ENCODE peak calls at places on chromosomes 11 and 22, in four cellular contexts. Q, W, N and D are unnamed samples.

GRCh38 chr11:79100093-79100704 is 340.6 kb downstream of the TENM4 start:
- DNase-seq in Q (no peak), W (no peak), N (peak; percentile 61), D (peak; percentile 67)

GRCh38 chr22:40407831-40408717 is 37.7 kb downstream of the SGSM3 start:
- DNase-seq in Q (no peak), W (no peak), N (no peak), D (no peak)

GRCh38 chr11:74989269-74989655 is 529 bp downstream of the NEU3 start:
- DNase-seq in Q (no peak), W (no peak), N (no peak), D (peak; percentile 18)

GRCh38 chr11:9187616-9188015 is 77.5 kb downstream of the DENND5A start:
- DNase-seq in Q (no peak), W (no peak), N (no peak), D (no peak)

GRCh38 chr11:86431258-86431657 is 56.6 kb downstream of the CCDC81 start:
- DNase-seq in Q (no peak), W (no peak), N (no peak), D (no peak)

GRCh38 chr11:102882389-102883024 is 7.7 kb upstream of the MMP12 start:
- DNase-seq in Q (no peak), W (no peak), N (peak; percentile 34), D (no peak)

GRCh38 chr22:37328017-37328416 is 45.7 kb downstream of the CYTH4 start:
- DNase-seq in Q (no peak), W (no peak), N (peak; percentile 36), D (no peak)

GRCh38 chr22:47067911-47068654 is 305.6 kb downstream of the TBC1D22A start:
- DNase-seq in Q (no peak), W (no peak), N (no peak), D (no peak)

GRCh38 chr11:126484266-126484665 is 128.8 kb downstream of the ST3GAL4 start:
- DNase-seq in Q (no peak), W (no peak), N (peak; percentile 52), D (no peak)

GRCh38 chr11:46015941-46016340 is 93.5 kb downstream of the LARGE2 start:
- DNase-seq in Q (no peak), W (no peak), N (peak; percentile 44), D (no peak)

GRCh38 chr22:26779108-26779507 is 121.7 kb downstream of the MIAT start:
- DNase-seq in Q (no peak), W (no peak), N (no peak), D (no peak)